ENCODE peak calls at places on chromosomes 1 and 21, in four cellular contexts. One of them, this sample, is unnamed.

GRCh38 chr21:28979092-28979491 is 13.6 kb downstream of the LTN1 start:
- DNase-seq in cardiac muscle cell: no peak
- DNase-seq in nephron progenitor cell: no peak
- DNase-seq in Peyer's patch: no peak
- DNase-seq in this sample: no peak

GRCh38 chr1:220221269-220221668 is 51.0 kb downstream of the RAB3GAP2 start:
- DNase-seq in nephron progenitor cell: no peak
- DNase-seq in Peyer's patch: no peak
- DNase-seq in cardiac muscle cell: no peak
- DNase-seq in this sample: no peak

GRCh38 chr1:212242985-212243308 is 42.3 kb upstream of the PPP2R5A start:
- DNase-seq in Peyer's patch: no peak
- DNase-seq in nephron progenitor cell: no peak
- DNase-seq in cardiac muscle cell: no peak
- DNase-seq in this sample: no peak

GRCh38 chr21:34690041-34690792 is 21.4 kb downstream of the CLIC6 start:
- DNase-seq in cardiac muscle cell: no peak
- DNase-seq in nephron progenitor cell: no peak
- DNase-seq in Peyer's patch: no peak
- DNase-seq in this sample: no peak

GRCh38 chr1:64844175-64844574 is 99.3 kb downstream of the RAVER2 start:
- DNase-seq in cardiac muscle cell: no peak
- DNase-seq in Peyer's patch: no peak
- DNase-seq in nephron progenitor cell: no peak
- DNase-seq in this sample: no peak

GRCh38 chr1:117339866-117340357 is 27.3 kb upstream of the MAN1A2 start:
- DNase-seq in cardiac muscle cell: peak
- DNase-seq in Peyer's patch: no peak
- DNase-seq in nephron progenitor cell: no peak
- DNase-seq in this sample: no peak

GRCh38 chr1:117284408-117285215 is 73.9 kb upstream of the VTCN1 start:
- DNase-seq in cardiac muscle cell: peak
- DNase-seq in nephron progenitor cell: no peak
- DNase-seq in Peyer's patch: no peak
- DNase-seq in this sample: peak

GRCh38 chr1:19179597-19180271 is 30.3 kb downstream of the UBR4 start:
- DNase-seq in Peyer's patch: no peak
- DNase-seq in cardiac muscle cell: peak
- DNase-seq in nephron progenitor cell: no peak
- DNase-seq in this sample: no peak

GRCh38 chr1:16979475-16980327 is 719 bp downstream of the MFAP2 start:
- DNase-seq in cardiac muscle cell: no peak
- DNase-seq in nephron progenitor cell: peak
- DNase-seq in Peyer's patch: no peak
- DNase-seq in this sample: no peak

GRCh38 chr1:29489471-29489870 is 253.1 kb downstream of the PTPRU start:
- DNase-seq in cardiac muscle cell: no peak
- DNase-seq in Peyer's patch: no peak
- DNase-seq in nephron progenitor cell: no peak
- DNase-seq in this sample: no peak

GRCh38 chr1:167532964-167533824 is 14.9 kb upstream of the CD247 start:
- DNase-seq in cardiac muscle cell: no peak
- DNase-seq in nephron progenitor cell: no peak
- DNase-seq in Peyer's patch: no peak
- DNase-seq in this sample: no peak

This sample was measured in neuronal stem cell.